ENCODE peak calls at places on chromosome 5, in nine cellular contexts. G is cardiac fibroblast, A is Peyer's patch, U is AG04450, O is astrocyte, V is HFFc6, H is fibroblast of pulmonary artery, I is natural killer cell, C is RWPE1. K is an unnamed sample.

GRCh38 chr5:113214026-113214425 is 220.8 kb downstream of the TSSK1B start:
- DNase-seq in G (no peak), A (no peak), U (no peak), O (peak), V (no peak), H (no peak), I (no peak), C (no peak), K (no peak)

GRCh38 chr5:122129332-122129731 is at the start of gene ZNF474:
- DNase-seq in G (peak), A (no peak), U (peak), O (peak), V (peak), H (peak), I (no peak), C (peak), K (no peak)

GRCh38 chr5:9069650-9070049 is 476.2 kb downstream of the SEMA5A start:
- DNase-seq in G (no peak), A (no peak), U (peak), O (peak), V (no peak), H (no peak), I (no peak), C (no peak), K (no peak)

GRCh38 chr5:39016587-39017275 is 57.5 kb downstream of the RICTOR start:
- DNase-seq in G (peak), A (no peak), U (no peak), O (peak), V (no peak), H (no peak), I (no peak), C (no peak), K (no peak)

GRCh38 chr5:114184006-114184405 is 177.9 kb upstream of the KCNN2 start:
- DNase-seq in G (peak), A (no peak), U (no peak), O (peak), V (peak), H (no peak), I (no peak), C (no peak), K (no peak)

GRCh38 chr5:177403194-177403825 is 2.8 kb upstream of the PFN3 start:
- DNase-seq in G (no peak), A (peak), U (no peak), O (no peak), V (no peak), H (no peak), I (peak), C (peak), K (peak)

GRCh38 chr5:147396070-147396469 is 113.8 kb downstream of the DPYSL3 start:
- DNase-seq in G (no peak), A (peak), U (no peak), O (no peak), V (no peak), H (no peak), I (no peak), C (no peak), K (no peak)

GRCh38 chr5:1004598-1005361 is 3.8 kb upstream of the NKD2 start:
- DNase-seq in G (peak), A (peak), U (no peak), O (no peak), V (no peak), H (peak), I (peak), C (no peak), K (no peak)

GRCh38 chr5:154783774-154784460 is 28.7 kb downstream of the LARP1 start:
- DNase-seq in G (peak), A (no peak), U (no peak), O (peak), V (no peak), H (peak), I (no peak), C (no peak), K (peak)

GRCh38 chr5:168269950-168270349 is 21.5 kb upstream of the WWC1 start:
- DNase-seq in G (no peak), A (no peak), U (no peak), O (no peak), V (no peak), H (peak), I (no peak), C (no peak), K (no peak)

GRCh38 chr5:121049971-121050370 is 585.9 kb downstream of the PRR16 start:
- DNase-seq in G (no peak), A (no peak), U (no peak), O (no peak), V (no peak), H (no peak), I (no peak), C (no peak), K (no peak)

GRCh38 chr5:35956429-35956828 is 18.0 kb upstream of the CAPSL start:
- DNase-seq in G (no peak), A (no peak), U (no peak), O (no peak), V (peak), H (no peak), I (no peak), C (peak), K (no peak)

GRCh38 chr5:135055385-135055784 is 21.4 kb upstream of the PITX1 start:
- DNase-seq in G (no peak), A (no peak), U (no peak), O (no peak), V (no peak), H (no peak), I (no peak), C (no peak), K (no peak)

GRCh38 chr5:159515909-159516415 is 185.7 kb upstream of the IL12B start:
- DNase-seq in G (peak), A (peak), U (no peak), O (peak), V (no peak), H (peak), I (peak), C (peak), K (peak)

GRCh38 chr5:150163547-150164059 is 3.0 kb upstream of the CDX1 start:
- DNase-seq in G (no peak), A (peak), U (no peak), O (no peak), V (no peak), H (no peak), I (no peak), C (no peak), K (no peak)

GRCh38 chr5:180040287-180041214 is 31.0 kb downstream of the RNF130 start:
- DNase-seq in G (no peak), A (no peak), U (no peak), O (no peak), V (no peak), H (no peak), I (no peak), C (no peak), K (no peak)

GRCh38 chr5:135221187-135221473 is 177.9 kb downstream of the MACROH2A1 start:
- DNase-seq in G (no peak), A (no peak), U (no peak), O (no peak), V (no peak), H (no peak), I (no peak), C (no peak), K (no peak)

GRCh38 chr5:98722188-98722587 is 51.3 kb upstream of the RGMB start:
- DNase-seq in G (peak), A (no peak), U (no peak), O (peak), V (no peak), H (no peak), I (no peak), C (no peak), K (no peak)

GRCh38 chr5:131505237-131505908 is 129.7 kb downstream of the RAPGEF6 start:
- DNase-seq in G (peak), A (no peak), U (no peak), O (peak), V (peak), H (no peak), I (no peak), C (no peak), K (no peak)

GRCh38 chr5:30401479-30402058 is 791.9 kb upstream of the CDH6 start:
- DNase-seq in G (peak), A (peak), U (peak), O (peak), V (no peak), H (peak), I (no peak), C (peak), K (no peak)

GRCh38 chr5:142871056-142871879 is 101.1 kb downstream of the ARHGAP26 start:
- DNase-seq in G (no peak), A (peak), U (no peak), O (no peak), V (no peak), H (no peak), I (no peak), C (peak), K (no peak)

GRCh38 chr5:107011530-107012115 is 659.1 kb downstream of the EFNA5 start:
- DNase-seq in G (no peak), A (no peak), U (no peak), O (peak), V (no peak), H (no peak), I (no peak), C (no peak), K (no peak)

GRCh38 chr5:159965031-159965837 is 43.7 kb upstream of the TTC1 start:
- DNase-seq in G (peak), A (peak), U (no peak), O (peak), V (peak), H (peak), I (no peak), C (peak), K (peak)

GRCh38 chr5:158769079-158769478 is 330.6 kb downstream of the EBF1 start:
- DNase-seq in G (no peak), A (no peak), U (no peak), O (no peak), V (no peak), H (no peak), I (no peak), C (no peak), K (no peak)

GRCh38 chr5:177103523-177104253 is 17.0 kb downstream of the FGFR4 start:
- DNase-seq in G (peak), A (no peak), U (no peak), O (no peak), V (no peak), H (peak), I (no peak), C (no peak), K (no peak)

GRCh38 chr5:122229551-122229950 is 82.5 kb upstream of the SNCAIP start:
- DNase-seq in G (no peak), A (no peak), U (no peak), O (no peak), V (no peak), H (no peak), I (no peak), C (no peak), K (no peak)

GRCh38 chr5:151020304-151021031 is at the start of gene GPX3:
- DNase-seq in G (peak), A (peak), U (no peak), O (peak), V (no peak), H (peak), I (peak), C (no peak), K (peak)

GRCh38 chr5:18113724-18114123 is 479.5 kb downstream of the TAF11L14 start:
- DNase-seq in G (peak), A (no peak), U (no peak), O (no peak), V (no peak), H (peak), I (no peak), C (no peak), K (no peak)

GRCh38 chr5:148465381-148466290 is 81.9 kb downstream of the FBXO38 start:
- DNase-seq in G (no peak), A (no peak), U (no peak), O (no peak), V (no peak), H (peak), I (no peak), C (no peak), K (no peak)

GRCh38 chr5:101977729-101978345 is 318.2 kb downstream of the SLCO4C1 start:
- DNase-seq in G (peak), A (no peak), U (peak), O (peak), V (peak), H (peak), I (no peak), C (peak), K (peak)

GRCh38 chr5:154727361-154727760 is 27.8 kb upstream of the LARP1 start:
- DNase-seq in G (peak), A (no peak), U (no peak), O (no peak), V (no peak), H (no peak), I (no peak), C (no peak), K (no peak)

DNA sequence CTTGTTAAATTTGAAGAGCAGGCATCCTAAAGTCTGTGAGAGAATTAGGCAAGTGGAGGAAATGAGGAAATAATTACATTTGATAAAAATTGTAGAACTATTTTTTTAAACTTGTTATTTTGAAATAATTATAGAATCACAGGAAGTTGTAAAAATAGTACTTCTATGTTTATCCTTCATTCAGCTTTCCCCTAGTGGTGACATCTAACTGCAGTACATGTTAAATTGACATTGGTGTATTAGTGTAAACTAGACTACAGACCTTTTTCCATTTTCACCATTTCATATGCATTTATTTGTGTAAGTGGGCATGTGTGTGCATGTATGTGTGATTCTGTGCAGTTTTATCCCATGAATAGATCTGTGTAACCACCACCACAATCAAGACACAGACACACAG is 51.6 kb downstream of the F2RL2 start:
- DNase-seq in G (no peak), A (no peak), U (no peak), O (no peak), V (no peak), H (no peak), I (no peak), C (no peak), K (no peak)
- TF ChIP-seq CTCF in G (no peak), A (no peak), U (no peak), O (peak), V (peak), H (peak), I (no peak), C (no peak), K (peak)

DNA sequence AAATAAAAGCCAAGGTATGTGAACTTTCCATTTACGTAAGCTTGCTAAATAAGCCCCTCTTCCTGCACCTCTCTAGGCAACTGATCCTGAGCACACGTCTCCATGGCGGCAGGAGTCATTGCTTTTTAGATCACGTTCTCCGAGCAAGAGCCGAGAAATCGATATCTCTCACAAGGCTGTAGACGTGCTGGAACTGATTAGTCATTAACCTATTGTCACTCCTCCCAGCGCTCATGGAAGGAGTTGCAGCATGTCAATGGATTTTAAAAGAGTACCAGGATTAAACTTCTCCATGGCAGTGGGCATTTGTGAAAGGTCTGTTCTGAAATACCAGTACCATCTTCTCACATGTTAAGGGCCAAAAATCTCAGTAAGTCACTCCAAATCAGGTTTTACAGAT is 4.7 kb upstream of the ADCY2 start:
- DNase-seq in G (no peak), A (peak), U (no peak), O (peak), V (no peak), H (no peak), I (no peak), C (no peak), K (no peak)
- TF ChIP-seq CTCF in G (no peak), A (peak), U (no peak), O (peak), V (no peak), H (no peak), I (no peak), C (no peak), K (no peak)

GRCh38 chr5:174737335-174737734 is 13.0 kb downstream of the MSX2 start:
- DNase-seq in G (no peak), A (no peak), U (no peak), O (peak), V (no peak), H (no peak), I (no peak), C (no peak), K (no peak)

GRCh38 chr5:174734571-174735497 is 10.5 kb downstream of the MSX2 start:
- DNase-seq in G (no peak), A (no peak), U (no peak), O (no peak), V (no peak), H (no peak), I (no peak), C (no peak), K (no peak)

GRCh38 chr5:174735498-174736350 is 11.3 kb downstream of the MSX2 start:
- DNase-seq in G (no peak), A (peak), U (no peak), O (peak), V (no peak), H (no peak), I (no peak), C (peak), K (no peak)

GRCh38 chr5:174736777-174737176 is 12.4 kb downstream of the MSX2 start:
- DNase-seq in G (no peak), A (no peak), U (no peak), O (no peak), V (no peak), H (no peak), I (no peak), C (no peak), K (no peak)

DNA sequence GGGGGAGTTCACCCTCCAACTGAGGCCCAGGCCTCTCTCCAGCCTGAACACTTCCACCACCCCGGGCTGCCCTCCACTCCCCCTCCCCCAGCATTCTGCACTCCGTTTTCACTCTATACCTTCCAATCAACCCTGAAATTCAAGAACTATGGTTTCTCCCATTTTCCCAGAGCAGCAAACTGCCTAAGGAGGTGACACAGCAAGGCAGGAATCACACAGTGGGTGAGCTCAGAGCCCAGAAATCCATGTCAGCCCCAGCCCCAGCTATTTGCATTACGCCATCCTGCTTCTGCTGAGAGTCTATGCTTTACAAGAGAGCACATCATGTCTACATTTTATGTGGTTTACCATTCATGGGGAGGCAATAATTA is 12.0 kb downstream of the MSX2 start:
- DNase-seq in G (peak), A (no peak), U (peak), O (peak), V (no peak), H (peak), I (no peak), C (no peak), K (no peak)
- TF ChIP-seq CTCF in G (no peak), A (no peak), U (no peak), O (no peak), V (no peak), H (no peak), I (no peak), C (no peak), K (no peak)

GRCh38 chr5:139273572-139274264 is 19.8 kb upstream of the MATR3 start:
- DNase-seq in G (peak), A (peak), U (peak), O (peak), V (peak), H (peak), I (peak), C (peak), K (peak)
- TF ChIP-seq CTCF in G (peak), A (peak), U (no peak), O (no peak), V (peak), H (no peak), I (no peak), C (no peak), K (no peak)

GRCh38 chr5:81195334-81195929 is 37.7 kb upstream of the CKMT2 start:
- DNase-seq in G (no peak), A (no peak), U (no peak), O (peak), V (no peak), H (no peak), I (no peak), C (no peak), K (no peak)
- TF ChIP-seq CTCF in G (no peak), A (no peak), U (no peak), O (no peak), V (peak), H (no peak), I (peak), C (peak), K (no peak)

DNA sequence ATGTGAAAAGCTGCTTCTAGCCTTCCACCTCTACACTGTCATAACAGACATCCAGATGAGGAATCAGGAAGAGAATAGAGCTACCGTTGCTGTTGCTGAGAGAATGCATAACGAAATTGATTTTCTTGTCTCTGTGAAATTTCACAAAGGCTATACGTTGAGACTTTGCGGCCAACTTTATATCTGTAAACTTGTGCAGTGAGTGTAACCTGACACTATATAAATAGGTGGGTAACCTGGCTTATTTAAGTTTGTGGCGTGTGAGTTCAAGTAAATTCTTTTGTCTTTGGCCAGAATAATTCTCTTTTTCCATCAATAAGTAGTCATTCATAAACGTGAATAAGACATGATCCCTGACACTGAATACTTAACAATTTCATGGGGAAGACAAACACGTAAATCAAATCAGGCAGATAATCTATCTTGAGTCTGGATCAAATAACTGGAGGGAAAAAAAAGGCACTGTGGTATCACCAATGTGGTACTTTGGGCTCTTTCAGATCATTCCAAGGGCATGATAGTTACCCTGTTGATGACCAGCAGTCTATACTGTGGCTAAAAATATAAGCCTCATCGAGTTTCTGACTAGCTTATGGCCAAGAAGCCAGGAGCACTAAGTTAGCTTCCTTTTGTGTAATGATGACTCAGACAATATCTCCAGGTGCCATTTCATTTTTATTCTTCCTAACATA is 98.2 kb upstream of the RASA1 start:
- DNase-seq in G (peak), A (no peak), U (no peak), O (peak), V (peak), H (no peak), I (no peak), C (peak), K (no peak)
- TF ChIP-seq CTCF in G (no peak), A (no peak), U (no peak), O (no peak), V (no peak), H (no peak), I (no peak), C (no peak), K (no peak)